ENCODE peak calls at places on chromosomes 5 and 9, in seven cellular contexts. One of them, this sample, is unnamed.

GRCh38 chr5:135999396-136000139 is 29.2 kb upstream of the TGFBI start:
- DNase-seq in choroid plexus epithelial cell: peak
- DNase-seq in ecto neural progenitor cell: no peak
- DNase-seq in A172: peak
- DNase-seq in effector memory CD8-positive, alpha-beta T cell: no peak
- DNase-seq in stimulated activated naive CD8-positive, alpha-beta T cell treated with anti-CD3 and anti-CD28 coated beads, Interleukin-15, Interleukin-2, amounts not matched to agents 100 U/mL and 50 U/mL, for 24 hours: no peak
- DNase-seq in RWPE2: no peak
- DNase-seq in this sample: no peak

GRCh38 chr9:124795881-124796415 is 19.0 kb downstream of the OLFML2A start:
- DNase-seq in RWPE2: no peak
- DNase-seq in A172: no peak
- DNase-seq in ecto neural progenitor cell: no peak
- DNase-seq in stimulated activated naive CD8-positive, alpha-beta T cell treated with anti-CD3 and anti-CD28 coated beads, Interleukin-15, Interleukin-2, amounts not matched to agents 100 U/mL and 50 U/mL, for 24 hours: no peak
- DNase-seq in choroid plexus epithelial cell: peak
- DNase-seq in effector memory CD8-positive, alpha-beta T cell: no peak
- DNase-seq in this sample: peak

GRCh38 chr5:179258922-179259730 is 86.1 kb downstream of the ADAMTS2 start:
- DNase-seq in RWPE2: peak
- DNase-seq in effector memory CD8-positive, alpha-beta T cell: no peak
- DNase-seq in choroid plexus epithelial cell: peak
- DNase-seq in A172: peak
- DNase-seq in stimulated activated naive CD8-positive, alpha-beta T cell treated with anti-CD3 and anti-CD28 coated beads, Interleukin-15, Interleukin-2, amounts not matched to agents 100 U/mL and 50 U/mL, for 24 hours: no peak
- DNase-seq in ecto neural progenitor cell: peak
- DNase-seq in this sample: no peak

GRCh38 chr5:75048457-75048953 is 3.9 kb downstream of the GCNT4 start:
- DNase-seq in effector memory CD8-positive, alpha-beta T cell: no peak
- DNase-seq in A172: no peak
- DNase-seq in ecto neural progenitor cell: no peak
- DNase-seq in stimulated activated naive CD8-positive, alpha-beta T cell treated with anti-CD3 and anti-CD28 coated beads, Interleukin-15, Interleukin-2, amounts not matched to agents 100 U/mL and 50 U/mL, for 24 hours: no peak
- DNase-seq in choroid plexus epithelial cell: peak
- DNase-seq in RWPE2: no peak
- DNase-seq in this sample: peak

GRCh38 chr9:113620377-113621161 is 157.0 kb downstream of the RGS3 start:
- DNase-seq in effector memory CD8-positive, alpha-beta T cell: no peak
- DNase-seq in RWPE2: no peak
- DNase-seq in ecto neural progenitor cell: peak
- DNase-seq in A172: peak
- DNase-seq in choroid plexus epithelial cell: peak
- DNase-seq in stimulated activated naive CD8-positive, alpha-beta T cell treated with anti-CD3 and anti-CD28 coated beads, Interleukin-15, Interleukin-2, amounts not matched to agents 100 U/mL and 50 U/mL, for 24 hours: peak
- DNase-seq in this sample: peak

GRCh38 chr5:42756630-42757601 is at the start of gene CCDC152:
- DNase-seq in effector memory CD8-positive, alpha-beta T cell: peak
- DNase-seq in choroid plexus epithelial cell: peak
- DNase-seq in A172: no peak
- DNase-seq in ecto neural progenitor cell: peak
- DNase-seq in RWPE2: no peak
- DNase-seq in stimulated activated naive CD8-positive, alpha-beta T cell treated with anti-CD3 and anti-CD28 coated beads, Interleukin-15, Interleukin-2, amounts not matched to agents 100 U/mL and 50 U/mL, for 24 hours: peak
- DNase-seq in this sample: no peak

GRCh38 chr9:27572566-27572917 is 739 bp downstream of the C9orf72 start:
- DNase-seq in choroid plexus epithelial cell: peak
- DNase-seq in ecto neural progenitor cell: no peak
- DNase-seq in A172: peak
- DNase-seq in RWPE2: no peak
- DNase-seq in stimulated activated naive CD8-positive, alpha-beta T cell treated with anti-CD3 and anti-CD28 coated beads, Interleukin-15, Interleukin-2, amounts not matched to agents 100 U/mL and 50 U/mL, for 24 hours: peak
- DNase-seq in effector memory CD8-positive, alpha-beta T cell: peak
- DNase-seq in this sample: no peak

GRCh38 chr9:132412089-132412488 is 2.1 kb downstream of the CFAP77 start:
- DNase-seq in ecto neural progenitor cell: peak
- DNase-seq in A172: no peak
- DNase-seq in stimulated activated naive CD8-positive, alpha-beta T cell treated with anti-CD3 and anti-CD28 coated beads, Interleukin-15, Interleukin-2, amounts not matched to agents 100 U/mL and 50 U/mL, for 24 hours: peak
- DNase-seq in effector memory CD8-positive, alpha-beta T cell: no peak
- DNase-seq in RWPE2: no peak
- DNase-seq in choroid plexus epithelial cell: peak
- DNase-seq in this sample: peak

GRCh38 chr9:14899815-14900193 is 10.4 kb downstream of the FREM1 start:
- DNase-seq in choroid plexus epithelial cell: no peak
- DNase-seq in effector memory CD8-positive, alpha-beta T cell: no peak
- DNase-seq in stimulated activated naive CD8-positive, alpha-beta T cell treated with anti-CD3 and anti-CD28 coated beads, Interleukin-15, Interleukin-2, amounts not matched to agents 100 U/mL and 50 U/mL, for 24 hours: no peak
- DNase-seq in A172: no peak
- DNase-seq in ecto neural progenitor cell: no peak
- DNase-seq in RWPE2: no peak
- DNase-seq in this sample: no peak

GRCh38 chr5:100902406-100903035 is 561 bp downstream of the ST8SIA4 start:
- DNase-seq in choroid plexus epithelial cell: no peak
- DNase-seq in A172: no peak
- DNase-seq in ecto neural progenitor cell: peak
- DNase-seq in effector memory CD8-positive, alpha-beta T cell: peak
- DNase-seq in stimulated activated naive CD8-positive, alpha-beta T cell treated with anti-CD3 and anti-CD28 coated beads, Interleukin-15, Interleukin-2, amounts not matched to agents 100 U/mL and 50 U/mL, for 24 hours: peak
- DNase-seq in RWPE2: no peak
- DNase-seq in this sample: no peak

GRCh38 chr5:148259288-148259687 is 9.3 kb upstream of the SPINK13 start:
- DNase-seq in ecto neural progenitor cell: no peak
- DNase-seq in choroid plexus epithelial cell: no peak
- DNase-seq in RWPE2: no peak
- DNase-seq in effector memory CD8-positive, alpha-beta T cell: no peak
- DNase-seq in stimulated activated naive CD8-positive, alpha-beta T cell treated with anti-CD3 and anti-CD28 coated beads, Interleukin-15, Interleukin-2, amounts not matched to agents 100 U/mL and 50 U/mL, for 24 hours: no peak
- DNase-seq in A172: no peak
- DNase-seq in this sample: no peak

GRCh38 chr5:94524841-94525697 is 93.3 kb downstream of the KIAA0825 start:
- DNase-seq in A172: peak
- DNase-seq in RWPE2: no peak
- DNase-seq in effector memory CD8-positive, alpha-beta T cell: peak
- DNase-seq in stimulated activated naive CD8-positive, alpha-beta T cell treated with anti-CD3 and anti-CD28 coated beads, Interleukin-15, Interleukin-2, amounts not matched to agents 100 U/mL and 50 U/mL, for 24 hours: no peak
- DNase-seq in choroid plexus epithelial cell: peak
- DNase-seq in ecto neural progenitor cell: no peak
- DNase-seq in this sample: peak

GRCh38 chr5:160556886-160557285 is 135.2 kb downstream of the PTTG1 start:
- DNase-seq in choroid plexus epithelial cell: no peak
- DNase-seq in A172: peak
- DNase-seq in RWPE2: no peak
- DNase-seq in ecto neural progenitor cell: no peak
- DNase-seq in stimulated activated naive CD8-positive, alpha-beta T cell treated with anti-CD3 and anti-CD28 coated beads, Interleukin-15, Interleukin-2, amounts not matched to agents 100 U/mL and 50 U/mL, for 24 hours: no peak
- DNase-seq in effector memory CD8-positive, alpha-beta T cell: no peak
- DNase-seq in this sample: no peak

GRCh38 chr5:138873886-138874200 is 1.3 kb downstream of the LRRTM2 start:
- DNase-seq in ecto neural progenitor cell: no peak
- DNase-seq in stimulated activated naive CD8-positive, alpha-beta T cell treated with anti-CD3 and anti-CD28 coated beads, Interleukin-15, Interleukin-2, amounts not matched to agents 100 U/mL and 50 U/mL, for 24 hours: no peak
- DNase-seq in A172: no peak
- DNase-seq in effector memory CD8-positive, alpha-beta T cell: no peak
- DNase-seq in choroid plexus epithelial cell: no peak
- DNase-seq in RWPE2: no peak
- DNase-seq in this sample: no peak

GRCh38 chr9:129166962-129167557 is 11.0 kb downstream of the IER5L start:
- DNase-seq in ecto neural progenitor cell: no peak
- DNase-seq in effector memory CD8-positive, alpha-beta T cell: no peak
- DNase-seq in stimulated activated naive CD8-positive, alpha-beta T cell treated with anti-CD3 and anti-CD28 coated beads, Interleukin-15, Interleukin-2, amounts not matched to agents 100 U/mL and 50 U/mL, for 24 hours: peak
- DNase-seq in choroid plexus epithelial cell: peak
- DNase-seq in RWPE2: peak
- DNase-seq in A172: peak
- DNase-seq in this sample: peak

GRCh38 chr9:124794902-124795491 is 18.1 kb downstream of the OLFML2A start:
- DNase-seq in A172: no peak
- DNase-seq in ecto neural progenitor cell: no peak
- DNase-seq in stimulated activated naive CD8-positive, alpha-beta T cell treated with anti-CD3 and anti-CD28 coated beads, Interleukin-15, Interleukin-2, amounts not matched to agents 100 U/mL and 50 U/mL, for 24 hours: no peak
- DNase-seq in choroid plexus epithelial cell: no peak
- DNase-seq in RWPE2: no peak
- DNase-seq in effector memory CD8-positive, alpha-beta T cell: no peak
- DNase-seq in this sample: no peak

GRCh38 chr5:170262061-170262764 is 29.4 kb downstream of the C5orf58 start:
- DNase-seq in stimulated activated naive CD8-positive, alpha-beta T cell treated with anti-CD3 and anti-CD28 coated beads, Interleukin-15, Interleukin-2, amounts not matched to agents 100 U/mL and 50 U/mL, for 24 hours: no peak
- DNase-seq in ecto neural progenitor cell: no peak
- DNase-seq in RWPE2: no peak
- DNase-seq in choroid plexus epithelial cell: no peak
- DNase-seq in effector memory CD8-positive, alpha-beta T cell: peak
- DNase-seq in A172: no peak
- DNase-seq in this sample: no peak

GRCh38 chr9:127519301-127520166 is 68.2 kb downstream of the LRSAM1 start:
- DNase-seq in ecto neural progenitor cell: peak
- DNase-seq in A172: peak
- DNase-seq in RWPE2: peak
- DNase-seq in choroid plexus epithelial cell: peak
- DNase-seq in effector memory CD8-positive, alpha-beta T cell: peak
- DNase-seq in stimulated activated naive CD8-positive, alpha-beta T cell treated with anti-CD3 and anti-CD28 coated beads, Interleukin-15, Interleukin-2, amounts not matched to agents 100 U/mL and 50 U/mL, for 24 hours: peak
- DNase-seq in this sample: peak

GRCh38 chr5:64632251-64632650 is 58.1 kb upstream of the SHISAL2B start:
- DNase-seq in stimulated activated naive CD8-positive, alpha-beta T cell treated with anti-CD3 and anti-CD28 coated beads, Interleukin-15, Interleukin-2, amounts not matched to agents 100 U/mL and 50 U/mL, for 24 hours: no peak
- DNase-seq in effector memory CD8-positive, alpha-beta T cell: no peak
- DNase-seq in RWPE2: no peak
- DNase-seq in A172: no peak
- DNase-seq in choroid plexus epithelial cell: peak
- DNase-seq in ecto neural progenitor cell: no peak
- DNase-seq in this sample: peak

GRCh38 chr9:98087420-98088354 is 31.2 kb downstream of the NANS start:
- DNase-seq in A172: no peak
- DNase-seq in choroid plexus epithelial cell: peak
- DNase-seq in RWPE2: no peak
- DNase-seq in ecto neural progenitor cell: peak
- DNase-seq in effector memory CD8-positive, alpha-beta T cell: peak
- DNase-seq in stimulated activated naive CD8-positive, alpha-beta T cell treated with anti-CD3 and anti-CD28 coated beads, Interleukin-15, Interleukin-2, amounts not matched to agents 100 U/mL and 50 U/mL, for 24 hours: no peak
- DNase-seq in this sample: peak

GRCh38 chr5:96117863-96118651 is 156.4 kb upstream of the ELL2 start:
- DNase-seq in effector memory CD8-positive, alpha-beta T cell: no peak
- DNase-seq in stimulated activated naive CD8-positive, alpha-beta T cell treated with anti-CD3 and anti-CD28 coated beads, Interleukin-15, Interleukin-2, amounts not matched to agents 100 U/mL and 50 U/mL, for 24 hours: no peak
- DNase-seq in A172: no peak
- DNase-seq in ecto neural progenitor cell: no peak
- DNase-seq in choroid plexus epithelial cell: peak
- DNase-seq in RWPE2: no peak
- DNase-seq in this sample: peak

GRCh38 chr5:91038180-91038808 is 344.8 kb downstream of the ARRDC3 start:
- DNase-seq in RWPE2: no peak
- DNase-seq in choroid plexus epithelial cell: no peak
- DNase-seq in stimulated activated naive CD8-positive, alpha-beta T cell treated with anti-CD3 and anti-CD28 coated beads, Interleukin-15, Interleukin-2, amounts not matched to agents 100 U/mL and 50 U/mL, for 24 hours: no peak
- DNase-seq in A172: no peak
- DNase-seq in effector memory CD8-positive, alpha-beta T cell: no peak
- DNase-seq in ecto neural progenitor cell: no peak
- DNase-seq in this sample: peak

GRCh38 chr5:27472000-27472763 is 433.8 kb upstream of the CDH9 start:
- DNase-seq in RWPE2: no peak
- DNase-seq in choroid plexus epithelial cell: peak
- DNase-seq in A172: peak
- DNase-seq in stimulated activated naive CD8-positive, alpha-beta T cell treated with anti-CD3 and anti-CD28 coated beads, Interleukin-15, Interleukin-2, amounts not matched to agents 100 U/mL and 50 U/mL, for 24 hours: no peak
- DNase-seq in ecto neural progenitor cell: peak
- DNase-seq in effector memory CD8-positive, alpha-beta T cell: no peak
- DNase-seq in this sample: peak

GRCh38 chr5:72857396-72857795 is 40.9 kb downstream of the TNPO1 start:
- DNase-seq in RWPE2: no peak
- DNase-seq in ecto neural progenitor cell: no peak
- DNase-seq in effector memory CD8-positive, alpha-beta T cell: no peak
- DNase-seq in A172: no peak
- DNase-seq in stimulated activated naive CD8-positive, alpha-beta T cell treated with anti-CD3 and anti-CD28 coated beads, Interleukin-15, Interleukin-2, amounts not matched to agents 100 U/mL and 50 U/mL, for 24 hours: no peak
- DNase-seq in choroid plexus epithelial cell: no peak
- DNase-seq in this sample: no peak

GRCh38 chr5:119360905-119361605 is 5.2 kb downstream of the TNFAIP8 start:
- DNase-seq in A172: no peak
- DNase-seq in RWPE2: peak
- DNase-seq in effector memory CD8-positive, alpha-beta T cell: no peak
- DNase-seq in stimulated activated naive CD8-positive, alpha-beta T cell treated with anti-CD3 and anti-CD28 coated beads, Interleukin-15, Interleukin-2, amounts not matched to agents 100 U/mL and 50 U/mL, for 24 hours: no peak
- DNase-seq in choroid plexus epithelial cell: peak
- DNase-seq in ecto neural progenitor cell: no peak
- DNase-seq in this sample: peak

GRCh38 chr5:42591026-42591425 is 165.6 kb upstream of the CCDC152 start:
- DNase-seq in RWPE2: no peak
- DNase-seq in choroid plexus epithelial cell: no peak
- DNase-seq in stimulated activated naive CD8-positive, alpha-beta T cell treated with anti-CD3 and anti-CD28 coated beads, Interleukin-15, Interleukin-2, amounts not matched to agents 100 U/mL and 50 U/mL, for 24 hours: no peak
- DNase-seq in A172: no peak
- DNase-seq in effector memory CD8-positive, alpha-beta T cell: no peak
- DNase-seq in ecto neural progenitor cell: no peak
- DNase-seq in this sample: peak

GRCh38 chr5:10331341-10331796 is 22.1 kb upstream of the MARCHF6 start:
- DNase-seq in stimulated activated naive CD8-positive, alpha-beta T cell treated with anti-CD3 and anti-CD28 coated beads, Interleukin-15, Interleukin-2, amounts not matched to agents 100 U/mL and 50 U/mL, for 24 hours: no peak
- DNase-seq in effector memory CD8-positive, alpha-beta T cell: no peak
- DNase-seq in A172: no peak
- DNase-seq in choroid plexus epithelial cell: peak
- DNase-seq in RWPE2: no peak
- DNase-seq in ecto neural progenitor cell: no peak
- DNase-seq in this sample: peak

GRCh38 chr9:91034976-91035824 is 233.6 kb downstream of the SYK start:
- DNase-seq in ecto neural progenitor cell: peak
- DNase-seq in effector memory CD8-positive, alpha-beta T cell: no peak
- DNase-seq in stimulated activated naive CD8-positive, alpha-beta T cell treated with anti-CD3 and anti-CD28 coated beads, Interleukin-15, Interleukin-2, amounts not matched to agents 100 U/mL and 50 U/mL, for 24 hours: no peak
- DNase-seq in choroid plexus epithelial cell: no peak
- DNase-seq in RWPE2: no peak
- DNase-seq in A172: no peak
- DNase-seq in this sample: no peak

GRCh38 chr5:57686806-57687205 is 204.2 kb upstream of the ACTBL2 start:
- DNase-seq in A172: no peak
- DNase-seq in effector memory CD8-positive, alpha-beta T cell: no peak
- DNase-seq in RWPE2: no peak
- DNase-seq in stimulated activated naive CD8-positive, alpha-beta T cell treated with anti-CD3 and anti-CD28 coated beads, Interleukin-15, Interleukin-2, amounts not matched to agents 100 U/mL and 50 U/mL, for 24 hours: no peak
- DNase-seq in choroid plexus epithelial cell: no peak
- DNase-seq in ecto neural progenitor cell: no peak
- DNase-seq in this sample: no peak

GRCh38 chr9:10228082-10228481 is 384.7 kb downstream of the PTPRD start:
- DNase-seq in A172: no peak
- DNase-seq in effector memory CD8-positive, alpha-beta T cell: no peak
- DNase-seq in RWPE2: no peak
- DNase-seq in stimulated activated naive CD8-positive, alpha-beta T cell treated with anti-CD3 and anti-CD28 coated beads, Interleukin-15, Interleukin-2, amounts not matched to agents 100 U/mL and 50 U/mL, for 24 hours: no peak
- DNase-seq in ecto neural progenitor cell: no peak
- DNase-seq in choroid plexus epithelial cell: no peak
- DNase-seq in this sample: no peak

GRCh38 chr5:66744040-66744439 is 147.8 kb downstream of the MAST4 start:
- DNase-seq in stimulated activated naive CD8-positive, alpha-beta T cell treated with anti-CD3 and anti-CD28 coated beads, Interleukin-15, Interleukin-2, amounts not matched to agents 100 U/mL and 50 U/mL, for 24 hours: no peak
- DNase-seq in ecto neural progenitor cell: no peak
- DNase-seq in effector memory CD8-positive, alpha-beta T cell: no peak
- DNase-seq in RWPE2: no peak
- DNase-seq in choroid plexus epithelial cell: peak
- DNase-seq in A172: peak
- DNase-seq in this sample: no peak

GRCh38 chr9:124164800-124165199 is 92.9 kb upstream of the NEK6 start:
- DNase-seq in effector memory CD8-positive, alpha-beta T cell: no peak
- DNase-seq in stimulated activated naive CD8-positive, alpha-beta T cell treated with anti-CD3 and anti-CD28 coated beads, Interleukin-15, Interleukin-2, amounts not matched to agents 100 U/mL and 50 U/mL, for 24 hours: no peak
- DNase-seq in ecto neural progenitor cell: no peak
- DNase-seq in A172: no peak
- DNase-seq in choroid plexus epithelial cell: no peak
- DNase-seq in RWPE2: no peak
- DNase-seq in this sample: no peak

GRCh38 chr5:110918683-110919082 is 152.8 kb upstream of the TSLP start:
- DNase-seq in A172: no peak
- DNase-seq in ecto neural progenitor cell: no peak
- DNase-seq in choroid plexus epithelial cell: no peak
- DNase-seq in effector memory CD8-positive, alpha-beta T cell: no peak
- DNase-seq in stimulated activated naive CD8-positive, alpha-beta T cell treated with anti-CD3 and anti-CD28 coated beads, Interleukin-15, Interleukin-2, amounts not matched to agents 100 U/mL and 50 U/mL, for 24 hours: no peak
- DNase-seq in RWPE2: no peak
- DNase-seq in this sample: no peak